ENCODE peak calls at places on chromosomes 3 and 15, in seven cellular contexts. One of them, this sample, is unnamed.
A peak's percentile ranks its signal among the peaks of the same experiment; 100 is the strongest.

GRCh38 chr3:18049101-18049500 is 306.7 kb upstream of the TBC1D5 start:
- DNase-seq in DMS79 treated with DMSO at 0.1 percent for 48 hours: no peak
- DNase-seq in H54: no peak
- DNase-seq in naive thymus-derived CD4-positive, alpha-beta T cell: no peak
- DNase-seq in caudate nucleus: no peak
- DNase-seq in NCI-H460: no peak
- DNase-seq in globus pallidus: no peak
- DNase-seq in this sample: no peak

GRCh38 chr3:78660958-78661357 is 1106.8 kb downstream of the ROBO1 start:
- DNase-seq in H54: no peak
- DNase-seq in naive thymus-derived CD4-positive, alpha-beta T cell: no peak
- DNase-seq in globus pallidus: no peak
- DNase-seq in NCI-H460: no peak
- DNase-seq in DMS79 treated with DMSO at 0.1 percent for 48 hours: no peak
- DNase-seq in caudate nucleus: no peak
- DNase-seq in this sample: no peak

GRCh38 chr3:188567478-188568195 is 413.7 kb downstream of the LPP start:
- DNase-seq in caudate nucleus: no peak
- DNase-seq in H54: no peak
- DNase-seq in naive thymus-derived CD4-positive, alpha-beta T cell: no peak
- DNase-seq in globus pallidus: no peak
- DNase-seq in DMS79 treated with DMSO at 0.1 percent for 48 hours: no peak
- DNase-seq in NCI-H460: no peak
- DNase-seq in this sample: no peak

GRCh38 chr15:28265334-28266019 is 56.5 kb downstream of the HERC2 start:
- DNase-seq in naive thymus-derived CD4-positive, alpha-beta T cell: no peak
- DNase-seq in H54: no peak
- DNase-seq in globus pallidus: no peak
- DNase-seq in DMS79 treated with DMSO at 0.1 percent for 48 hours: no peak
- DNase-seq in NCI-H460: no peak
- DNase-seq in caudate nucleus: no peak
- DNase-seq in this sample: no peak

GRCh38 chr15:94631608-94632007 is 400.2 kb downstream of the MCTP2 start:
- DNase-seq in NCI-H460: no peak
- DNase-seq in naive thymus-derived CD4-positive, alpha-beta T cell: no peak
- DNase-seq in caudate nucleus: no peak
- DNase-seq in H54: no peak
- DNase-seq in DMS79 treated with DMSO at 0.1 percent for 48 hours: no peak
- DNase-seq in globus pallidus: no peak
- DNase-seq in this sample: no peak

GRCh38 chr3:17287006-17287689 is 402.4 kb downstream of the PLCL2 start:
- DNase-seq in globus pallidus: no peak
- DNase-seq in NCI-H460: no peak
- DNase-seq in naive thymus-derived CD4-positive, alpha-beta T cell: no peak
- DNase-seq in H54: no peak
- DNase-seq in caudate nucleus: no peak
- DNase-seq in DMS79 treated with DMSO at 0.1 percent for 48 hours: no peak
- DNase-seq in this sample: no peak

GRCh38 chr15:70873232-70874054 is 18.8 kb downstream of the THAP10 start:
- DNase-seq in NCI-H460: no peak
- DNase-seq in H54: no peak
- DNase-seq in naive thymus-derived CD4-positive, alpha-beta T cell: no peak
- DNase-seq in DMS79 treated with DMSO at 0.1 percent for 48 hours: no peak
- DNase-seq in caudate nucleus: no peak
- DNase-seq in globus pallidus: no peak
- DNase-seq in this sample: no peak

GRCh38 chr15:95134306-95135100 is 903.1 kb downstream of the MCTP2 start:
- DNase-seq in DMS79 treated with DMSO at 0.1 percent for 48 hours: no peak
- DNase-seq in caudate nucleus: no peak
- DNase-seq in NCI-H460: no peak
- DNase-seq in H54: no peak
- DNase-seq in globus pallidus: no peak
- DNase-seq in naive thymus-derived CD4-positive, alpha-beta T cell: no peak
- DNase-seq in this sample: no peak

GRCh38 chr3:129047553-129047839 is 13.1 kb upstream of the GP9 start:
- DNase-seq in DMS79 treated with DMSO at 0.1 percent for 48 hours: no peak
- DNase-seq in naive thymus-derived CD4-positive, alpha-beta T cell: no peak
- DNase-seq in H54: no peak
- DNase-seq in NCI-H460: no peak
- DNase-seq in caudate nucleus: no peak
- DNase-seq in globus pallidus: no peak
- DNase-seq in this sample: no peak

GRCh38 chr3:126528800-126529541 is 5.0 kb downstream of the CHST13 start:
- DNase-seq in caudate nucleus: no peak
- DNase-seq in globus pallidus: no peak
- DNase-seq in naive thymus-derived CD4-positive, alpha-beta T cell: no peak
- DNase-seq in NCI-H460: no peak
- DNase-seq in H54: no peak
- DNase-seq in DMS79 treated with DMSO at 0.1 percent for 48 hours: no peak
- DNase-seq in this sample: peak; percentile 57

GRCh38 chr3:181805703-181806102 is 94.0 kb downstream of the SOX2 start:
- DNase-seq in NCI-H460: no peak
- DNase-seq in caudate nucleus: no peak
- DNase-seq in H54: no peak
- DNase-seq in DMS79 treated with DMSO at 0.1 percent for 48 hours: no peak
- DNase-seq in naive thymus-derived CD4-positive, alpha-beta T cell: no peak
- DNase-seq in globus pallidus: no peak
- DNase-seq in this sample: no peak

GRCh38 chr3:144843099-144843498 is 871.5 kb downstream of the DIPK2A start:
- DNase-seq in naive thymus-derived CD4-positive, alpha-beta T cell: no peak
- DNase-seq in NCI-H460: no peak
- DNase-seq in H54: no peak
- DNase-seq in globus pallidus: peak; percentile 27
- DNase-seq in caudate nucleus: no peak
- DNase-seq in DMS79 treated with DMSO at 0.1 percent for 48 hours: no peak
- DNase-seq in this sample: no peak

GRCh38 chr15:98745179-98745578 is 96.8 kb downstream of the IGF1R start:
- DNase-seq in H54: no peak
- DNase-seq in globus pallidus: no peak
- DNase-seq in DMS79 treated with DMSO at 0.1 percent for 48 hours: no peak
- DNase-seq in naive thymus-derived CD4-positive, alpha-beta T cell: no peak
- DNase-seq in caudate nucleus: no peak
- DNase-seq in NCI-H460: no peak
- DNase-seq in this sample: no peak

GRCh38 chr15:57595011-57595866 is 3.5 kb downstream of the MYZAP start:
- DNase-seq in H54: no peak
- DNase-seq in naive thymus-derived CD4-positive, alpha-beta T cell: no peak
- DNase-seq in DMS79 treated with DMSO at 0.1 percent for 48 hours: no peak
- DNase-seq in caudate nucleus: no peak
- DNase-seq in globus pallidus: no peak
- DNase-seq in NCI-H460: no peak
- DNase-seq in this sample: peak; percentile 93

GRCh38 chr3:151859905-151860304 is 13.5 kb upstream of the SUCNR1 start:
- DNase-seq in caudate nucleus: no peak
- DNase-seq in DMS79 treated with DMSO at 0.1 percent for 48 hours: no peak
- DNase-seq in H54: no peak
- DNase-seq in naive thymus-derived CD4-positive, alpha-beta T cell: no peak
- DNase-seq in NCI-H460: no peak
- DNase-seq in globus pallidus: no peak
- DNase-seq in this sample: no peak

GRCh38 chr3:61108247-61109019 is 142.8 kb downstream of the FHIT start:
- DNase-seq in NCI-H460: no peak
- DNase-seq in DMS79 treated with DMSO at 0.1 percent for 48 hours: no peak
- DNase-seq in H54: no peak
- DNase-seq in caudate nucleus: no peak
- DNase-seq in globus pallidus: no peak
- DNase-seq in naive thymus-derived CD4-positive, alpha-beta T cell: no peak
- DNase-seq in this sample: no peak

GRCh38 chr15:72859023-72859756 is 75.6 kb upstream of the ADPGK start:
- DNase-seq in NCI-H460: no peak
- DNase-seq in naive thymus-derived CD4-positive, alpha-beta T cell: no peak
- DNase-seq in caudate nucleus: peak; percentile 29
- DNase-seq in globus pallidus: peak; percentile 63
- DNase-seq in H54: no peak
- DNase-seq in DMS79 treated with DMSO at 0.1 percent for 48 hours: no peak
- DNase-seq in this sample: peak; percentile 25

GRCh38 chr3:8110966-8111798 is 390.4 kb upstream of the LMCD1 start:
- DNase-seq in globus pallidus: peak; percentile 85
- DNase-seq in caudate nucleus: peak; percentile 67
- DNase-seq in H54: peak; percentile 19
- DNase-seq in NCI-H460: peak; percentile 62
- DNase-seq in DMS79 treated with DMSO at 0.1 percent for 48 hours: peak; percentile 13
- DNase-seq in naive thymus-derived CD4-positive, alpha-beta T cell: peak; percentile 52
- DNase-seq in this sample: peak; percentile 80

GRCh38 chr3:71873093-71873611 is 88.2 kb upstream of the PROK2 start:
- DNase-seq in globus pallidus: no peak
- DNase-seq in DMS79 treated with DMSO at 0.1 percent for 48 hours: no peak
- DNase-seq in H54: no peak
- DNase-seq in naive thymus-derived CD4-positive, alpha-beta T cell: no peak
- DNase-seq in caudate nucleus: no peak
- DNase-seq in NCI-H460: no peak
- DNase-seq in this sample: no peak

GRCh38 chr15:76200641-76201105 is 110.6 kb downstream of the ETFA start:
- DNase-seq in caudate nucleus: no peak
- DNase-seq in naive thymus-derived CD4-positive, alpha-beta T cell: no peak
- DNase-seq in DMS79 treated with DMSO at 0.1 percent for 48 hours: no peak
- DNase-seq in NCI-H460: no peak
- DNase-seq in globus pallidus: no peak
- DNase-seq in H54: no peak
- DNase-seq in this sample: no peak

GRCh38 chr3:151058742-151059141 is 26.7 kb upstream of the MED12L start:
- DNase-seq in naive thymus-derived CD4-positive, alpha-beta T cell: no peak
- DNase-seq in caudate nucleus: no peak
- DNase-seq in DMS79 treated with DMSO at 0.1 percent for 48 hours: no peak
- DNase-seq in H54: no peak
- DNase-seq in NCI-H460: no peak
- DNase-seq in globus pallidus: no peak
- DNase-seq in this sample: no peak

GRCh38 chr3:5798809-5799208 is 611.3 kb downstream of the EDEM1 start:
- DNase-seq in caudate nucleus: no peak
- DNase-seq in NCI-H460: no peak
- DNase-seq in DMS79 treated with DMSO at 0.1 percent for 48 hours: no peak
- DNase-seq in globus pallidus: no peak
- DNase-seq in naive thymus-derived CD4-positive, alpha-beta T cell: no peak
- DNase-seq in H54: no peak
- DNase-seq in this sample: no peak

GRCh38 chr15:63605816-63606215 is 8.6 kb downstream of the FBXL22 start:
- DNase-seq in DMS79 treated with DMSO at 0.1 percent for 48 hours: no peak
- DNase-seq in NCI-H460: no peak
- DNase-seq in globus pallidus: no peak
- DNase-seq in naive thymus-derived CD4-positive, alpha-beta T cell: peak; percentile 55
- DNase-seq in H54: no peak
- DNase-seq in caudate nucleus: no peak
- DNase-seq in this sample: no peak

GRCh38 chr3:10551821-10552630 is 46.6 kb upstream of the ATP2B2 start:
- DNase-seq in naive thymus-derived CD4-positive, alpha-beta T cell: no peak
- DNase-seq in H54: peak; percentile 81
- DNase-seq in NCI-H460: peak; percentile 2
- DNase-seq in globus pallidus: no peak
- DNase-seq in caudate nucleus: peak; percentile 32
- DNase-seq in DMS79 treated with DMSO at 0.1 percent for 48 hours: no peak
- DNase-seq in this sample: no peak

GRCh38 chr15:61946778-61947177 is 113.5 kb downstream of the VPS13C start:
- DNase-seq in NCI-H460: no peak
- DNase-seq in DMS79 treated with DMSO at 0.1 percent for 48 hours: no peak
- DNase-seq in H54: no peak
- DNase-seq in caudate nucleus: no peak
- DNase-seq in globus pallidus: no peak
- DNase-seq in naive thymus-derived CD4-positive, alpha-beta T cell: no peak
- DNase-seq in this sample: no peak

GRCh38 chr3:195556390-195556789 is 13.3 kb upstream of the PPP1R2 start:
- DNase-seq in NCI-H460: no peak
- DNase-seq in naive thymus-derived CD4-positive, alpha-beta T cell: peak; percentile 52
- DNase-seq in caudate nucleus: no peak
- DNase-seq in DMS79 treated with DMSO at 0.1 percent for 48 hours: no peak
- DNase-seq in H54: no peak
- DNase-seq in globus pallidus: peak; percentile 46
- DNase-seq in this sample: no peak

GRCh38 chr15:40439461-40440299 is 1.1 kb upstream of the BAHD1 start:
- DNase-seq in NCI-H460: no peak
- DNase-seq in globus pallidus: no peak
- DNase-seq in DMS79 treated with DMSO at 0.1 percent for 48 hours: peak; percentile 41
- DNase-seq in naive thymus-derived CD4-positive, alpha-beta T cell: no peak
- DNase-seq in caudate nucleus: no peak
- DNase-seq in H54: peak; percentile 84
- DNase-seq in this sample: peak; percentile 32

GRCh38 chr15:98703291-98703690 is 55.0 kb downstream of the IGF1R start:
- DNase-seq in H54: no peak
- DNase-seq in DMS79 treated with DMSO at 0.1 percent for 48 hours: no peak
- DNase-seq in caudate nucleus: no peak
- DNase-seq in globus pallidus: no peak
- DNase-seq in NCI-H460: no peak
- DNase-seq in naive thymus-derived CD4-positive, alpha-beta T cell: no peak
- DNase-seq in this sample: no peak

GRCh38 chr15:79294075-79294474 is 11.6 kb downstream of the ANKRD34C start:
- DNase-seq in H54: no peak
- DNase-seq in NCI-H460: no peak
- DNase-seq in naive thymus-derived CD4-positive, alpha-beta T cell: no peak
- DNase-seq in DMS79 treated with DMSO at 0.1 percent for 48 hours: no peak
- DNase-seq in globus pallidus: no peak
- DNase-seq in caudate nucleus: no peak
- DNase-seq in this sample: no peak

GRCh38 chr3:139978966-139979365 is 44.0 kb downstream of the CLSTN2 start:
- DNase-seq in NCI-H460: no peak
- DNase-seq in H54: no peak
- DNase-seq in naive thymus-derived CD4-positive, alpha-beta T cell: no peak
- DNase-seq in DMS79 treated with DMSO at 0.1 percent for 48 hours: no peak
- DNase-seq in globus pallidus: no peak
- DNase-seq in caudate nucleus: no peak
- DNase-seq in this sample: no peak

GRCh38 chr3:166685246-166685645 is 694.9 kb downstream of the ZBBX start:
- DNase-seq in NCI-H460: no peak
- DNase-seq in H54: no peak
- DNase-seq in DMS79 treated with DMSO at 0.1 percent for 48 hours: no peak
- DNase-seq in naive thymus-derived CD4-positive, alpha-beta T cell: no peak
- DNase-seq in globus pallidus: no peak
- DNase-seq in caudate nucleus: no peak
- DNase-seq in this sample: no peak

GRCh38 chr15:58889363-58889762 is 44.1 kb downstream of the SLTM start:
- DNase-seq in NCI-H460: no peak
- DNase-seq in globus pallidus: no peak
- DNase-seq in caudate nucleus: no peak
- DNase-seq in H54: no peak
- DNase-seq in naive thymus-derived CD4-positive, alpha-beta T cell: no peak
- DNase-seq in DMS79 treated with DMSO at 0.1 percent for 48 hours: no peak
- DNase-seq in this sample: no peak

GRCh38 chr3:43435706-43436105 is 149.4 kb downstream of the SNRK start:
- DNase-seq in NCI-H460: no peak
- DNase-seq in naive thymus-derived CD4-positive, alpha-beta T cell: no peak
- DNase-seq in DMS79 treated with DMSO at 0.1 percent for 48 hours: no peak
- DNase-seq in H54: no peak
- DNase-seq in globus pallidus: no peak
- DNase-seq in caudate nucleus: no peak
- DNase-seq in this sample: no peak

GRCh38 chr3:50423543-50423942 is 64.2 kb upstream of the TMEM115 start:
- DNase-seq in NCI-H460: no peak
- DNase-seq in naive thymus-derived CD4-positive, alpha-beta T cell: no peak
- DNase-seq in H54: no peak
- DNase-seq in caudate nucleus: no peak
- DNase-seq in DMS79 treated with DMSO at 0.1 percent for 48 hours: no peak
- DNase-seq in globus pallidus: peak; percentile 40
- DNase-seq in this sample: no peak

GRCh38 chr3:63976166-63976861 is 47.0 kb downstream of the PSMD6 start:
- DNase-seq in NCI-H460: peak; percentile 46
- DNase-seq in globus pallidus: no peak
- DNase-seq in naive thymus-derived CD4-positive, alpha-beta T cell: no peak
- DNase-seq in caudate nucleus: no peak
- DNase-seq in H54: peak; percentile 15
- DNase-seq in DMS79 treated with DMSO at 0.1 percent for 48 hours: no peak
- DNase-seq in this sample: no peak

GRCh38 chr3:84965141-84965540 is 6.4 kb downstream of the CADM2 start:
- DNase-seq in naive thymus-derived CD4-positive, alpha-beta T cell: no peak
- DNase-seq in globus pallidus: peak; percentile 79
- DNase-seq in H54: no peak
- DNase-seq in NCI-H460: peak; percentile 83
- DNase-seq in DMS79 treated with DMSO at 0.1 percent for 48 hours: no peak
- DNase-seq in caudate nucleus: no peak
- DNase-seq in this sample: peak; percentile 65